ENCODE peak calls at places on chromosome 1, in seven cellular contexts. R is NCI-H524; J is fibroblast of pulmonary artery; O is GM04504; P is heart left ventricle; K is stimulated activated CD4-positive, alpha-beta T cell treated with anti-CD3 and anti-CD28 coated beads, Interleukin-1b, Interleukin-23, amount 100 ng/mL, for 24 hours; C is ascending aorta. B is an unnamed sample.

GRCh38 chr1:236143104-236143948 is 987 bp downstream of the GPR137B start:
- DNase-seq in O (peak), R (peak), J (peak), C (no peak), K (no peak), P (no peak), B (no peak)

GRCh38 chr1:212283741-212284140 is 1.5 kb upstream of the PPP2R5A start:
- DNase-seq in P (no peak), C (no peak), J (no peak), O (no peak), R (no peak), K (no peak), B (no peak)

GRCh38 chr1:6460349-6461236 is 5.4 kb downstream of the TNFRSF25 start:
- DNase-seq in P (no peak), J (peak), K (peak), C (no peak), O (no peak), R (no peak), B (no peak)

GRCh38 chr1:41766546-41766945 is 152.2 kb downstream of the HIVEP3 start:
- DNase-seq in K (no peak), P (no peak), C (no peak), O (no peak), J (no peak), R (peak), B (peak)

GRCh38 chr1:184464757-184465156 is 77.9 kb downstream of the C1orf21 start:
- DNase-seq in K (no peak), O (no peak), C (no peak), P (no peak), J (no peak), R (no peak), B (no peak)

GRCh38 chr1:94955767-94956632 is 29.1 kb upstream of the CNN3 start:
- DNase-seq in J (peak), P (peak), R (peak), K (no peak), C (no peak), O (no peak), B (no peak)

GRCh38 chr1:11473635-11474034 is 5.3 kb upstream of the DISP3 start:
- DNase-seq in R (no peak), C (no peak), O (no peak), P (no peak), J (peak), K (no peak), B (no peak)

GRCh38 chr1:9687120-9687875 is 35.8 kb downstream of the PIK3CD start:
- DNase-seq in J (peak), K (peak), C (peak), R (peak), O (no peak), P (peak), B (peak)

GRCh38 chr1:184219414-184219813 is 167.4 kb upstream of the C1orf21 start:
- DNase-seq in P (no peak), J (peak), C (no peak), O (no peak), K (no peak), R (no peak), B (no peak)

B was measured in HFF-Myc.